ENCODE peak calls at places on chromosomes 13 and 19, in four cellular contexts. W, K, T and Z are unnamed samples.

GRCh38 chr13:42615691-42616090 is 41.7 kb downstream of the TNFSF11 start:
- DNase-seq in W (no peak), K (no peak), T (no peak), Z (peak)

GRCh38 chr19:51564791-51565190 is 6.3 kb upstream of the ZNF175 start:
- DNase-seq in W (no peak), K (peak), T (no peak), Z (no peak)

GRCh38 chr19:16462757-16463250 is 9.0 kb downstream of the EPS15L1 start:
- DNase-seq in W (no peak), K (no peak), T (no peak), Z (peak)

GRCh38 chr13:98847780-98848179 is 95.3 kb upstream of the SLC15A1 start:
- DNase-seq in W (no peak), K (peak), T (no peak), Z (no peak)

GRCh38 chr19:7177926-7178325 is 108.4 kb downstream of the ZNF557 start:
- DNase-seq in W (no peak), K (no peak), T (no peak), Z (no peak)

GRCh38 chr13:109647699-109648098 is 138.7 kb downstream of the IRS2 start:
- DNase-seq in W (no peak), K (no peak), T (no peak), Z (no peak)

GRCh38 chr13:31775686-31776085 is 36.4 kb downstream of the RXFP2 start:
- DNase-seq in W (no peak), K (no peak), T (no peak), Z (no peak)

GRCh38 chr13:41085961-41086360 is 24.7 kb downstream of the WBP4 start:
- DNase-seq in W (no peak), K (peak), T (peak), Z (no peak)

GRCh38 chr19:2633693-2634075 is 68.8 kb downstream of the GNG7 start:
- DNase-seq in W (no peak), K (no peak), T (no peak), Z (no peak)

GRCh38 chr19:28406237-28406596 is 806.7 kb downstream of the UQCRFS1 start:
- DNase-seq in W (no peak), K (no peak), T (no peak), Z (no peak)

GRCh38 chr13:98201178-98201577 is 24.1 kb upstream of the RNF113B start:
- DNase-seq in W (no peak), K (no peak), T (no peak), Z (no peak)

GRCh38 chr19:38784224-38784623 is 4.8 kb upstream of the LGALS7B start:
- DNase-seq in W (no peak), K (no peak), T (no peak), Z (peak)

GRCh38 chr19:8208710-8209110 is 460 bp upstream of the CERS4 start:
- DNase-seq in W (peak), K (no peak), T (no peak), Z (no peak)
- H2BK12ac ChIP-seq in W (peak), K (no peak), T (no peak), Z (no peak)

DNA sequence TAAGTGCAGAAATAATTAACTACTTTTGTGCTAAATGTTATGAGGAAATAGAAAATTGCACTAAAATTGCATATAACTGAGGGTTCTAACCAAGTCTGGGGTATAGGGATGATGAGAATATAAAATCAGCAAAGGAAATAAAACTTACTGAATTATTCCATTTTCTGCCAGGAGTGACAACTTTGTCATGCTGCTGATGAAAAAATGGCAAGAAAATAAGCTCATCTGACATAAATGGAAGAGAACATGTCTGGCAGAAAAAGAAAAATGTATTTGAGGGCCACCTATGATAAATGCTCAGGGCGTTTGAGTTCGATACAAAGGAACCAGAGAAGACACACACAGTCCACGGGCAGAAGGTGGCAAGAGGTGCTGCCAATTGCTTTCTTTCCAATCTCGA is 78.2 kb downstream of the LHFPL6 start:
- DNase-seq in W (no peak), K (no peak), T (no peak), Z (no peak)
- H2BK5ac ChIP-seq in W (no peak), K (no peak), T (no peak), Z (no peak)

GRCh38 chr13:45105895-45106294 is 14.4 kb upstream of the GTF2F2 start:
- DNase-seq in W (no peak), K (no peak), T (no peak), Z (peak)
- H2BK15ac ChIP-seq in W (peak), K (no peak), T (no peak), Z (no peak)

DNA sequence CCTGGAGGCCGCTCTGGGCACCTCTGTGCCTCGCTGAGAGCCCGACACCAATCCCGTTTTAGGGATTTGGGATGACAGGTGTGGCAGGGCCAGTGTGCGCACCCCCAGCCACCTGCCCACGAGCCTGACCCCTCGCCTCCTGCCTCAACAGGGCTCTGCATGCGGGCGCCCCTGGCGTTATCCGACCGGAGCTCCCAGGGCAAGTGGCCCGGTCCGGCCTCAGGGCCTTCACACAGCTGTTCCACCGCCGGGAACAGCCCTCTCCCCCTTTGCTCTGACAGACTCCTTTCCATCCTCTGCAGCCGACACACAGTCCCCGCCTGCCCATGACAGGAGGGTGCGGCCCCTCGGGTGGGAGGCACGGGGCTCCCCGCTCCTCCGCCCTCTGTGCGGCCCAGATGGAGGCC is 7.1 kb upstream of the WDR18 start:
- DNase-seq in W (no peak), K (no peak), T (no peak), Z (no peak)
- H2BK12ac ChIP-seq in W (no peak), K (no peak), T (no peak), Z (peak)